ENCODE peak calls at places on chromosomes 5 and 9, in four cellular contexts. One of them, this sample, is unnamed.

GRCh38 chr5:855771-856530 is 5.2 kb upstream of the ZDHHC11 start:
- DNase-seq in astrocyte: peak; percentile 6
- DNase-seq in WERI-Rb-1: no peak
- DNase-seq in IMR-90: no peak
- DNase-seq in this sample: no peak

GRCh38 chr5:40475546-40475945 is 204.2 kb upstream of the PTGER4 start:
- DNase-seq in astrocyte: no peak
- DNase-seq in WERI-Rb-1: no peak
- DNase-seq in IMR-90: peak; percentile 70
- DNase-seq in this sample: no peak

GRCh38 chr9:109640232-109641078 is 139.5 kb upstream of the PALM2AKAP2 start:
- DNase-seq in astrocyte: peak; percentile 39
- DNase-seq in WERI-Rb-1: peak; percentile 30
- DNase-seq in IMR-90: peak; percentile 22
- DNase-seq in this sample: no peak

GRCh38 chr5:74685979-74686631 is 1.1 kb downstream of the HEXB start:
- DNase-seq in astrocyte: peak; percentile 30
- DNase-seq in WERI-Rb-1: no peak
- DNase-seq in IMR-90: peak; percentile 68
- DNase-seq in this sample: no peak

GRCh38 chr5:171606414-171607024 is 179.1 kb upstream of the SMIM23 start:
- DNase-seq in astrocyte: no peak
- DNase-seq in WERI-Rb-1: no peak
- DNase-seq in IMR-90: peak; percentile 10
- DNase-seq in this sample: no peak

GRCh38 chr5:175202461-175203065 is 241.4 kb downstream of the DRD1 start:
- DNase-seq in astrocyte: peak; percentile 79
- DNase-seq in WERI-Rb-1: peak; percentile 51
- DNase-seq in IMR-90: peak; percentile 71
- DNase-seq in this sample: no peak

GRCh38 chr9:137705443-137705863 is 86.6 kb downstream of the EHMT1 start:
- DNase-seq in astrocyte: no peak
- DNase-seq in WERI-Rb-1: no peak
- DNase-seq in IMR-90: no peak
- DNase-seq in this sample: no peak

GRCh38 chr9:131518553-131518952 is 12.5 kb downstream of the UCK1 start:
- DNase-seq in astrocyte: no peak
- DNase-seq in WERI-Rb-1: no peak
- DNase-seq in IMR-90: no peak
- DNase-seq in this sample: no peak

GRCh38 chr5:145345883-145346282 is 489.3 kb downstream of the PRELID2 start:
- DNase-seq in astrocyte: peak; percentile 14
- DNase-seq in WERI-Rb-1: no peak
- DNase-seq in IMR-90: peak; percentile 55
- DNase-seq in this sample: no peak

GRCh38 chr9:117903453-117903852 is 199.2 kb downstream of the TLR4 start:
- DNase-seq in astrocyte: no peak
- DNase-seq in WERI-Rb-1: no peak
- DNase-seq in IMR-90: no peak
- DNase-seq in this sample: no peak

GRCh38 chr5:87541033-87541432 is 128.3 kb upstream of the CCNH start:
- DNase-seq in astrocyte: peak; percentile 87
- DNase-seq in WERI-Rb-1: peak; percentile 31
- DNase-seq in IMR-90: peak; percentile 33
- DNase-seq in this sample: no peak

GRCh38 chr9:95373069-95373681 is 55.7 kb upstream of the FANCC start:
- DNase-seq in astrocyte: no peak
- DNase-seq in WERI-Rb-1: no peak
- DNase-seq in IMR-90: no peak
- DNase-seq in this sample: no peak

GRCh38 chr9:113927277-113927676 is 51.2 kb downstream of the ZNF618 start:
- DNase-seq in astrocyte: no peak
- DNase-seq in WERI-Rb-1: no peak
- DNase-seq in IMR-90: no peak
- DNase-seq in this sample: no peak

GRCh38 chr9:114287763-114288232 is 35.1 kb upstream of the ORM1 start:
- DNase-seq in astrocyte: no peak
- DNase-seq in WERI-Rb-1: no peak
- DNase-seq in IMR-90: no peak
- DNase-seq in this sample: no peak

GRCh38 chr5:176596689-176597416 is 13.1 kb downstream of the GPRIN1 start:
- DNase-seq in astrocyte: no peak
- DNase-seq in WERI-Rb-1: no peak
- DNase-seq in IMR-90: no peak
- DNase-seq in this sample: no peak

GRCh38 chr9:136286987-136287379 is 16.9 kb downstream of the CCDC187 start:
- DNase-seq in astrocyte: no peak
- DNase-seq in WERI-Rb-1: no peak
- DNase-seq in IMR-90: no peak
- DNase-seq in this sample: no peak

GRCh38 chr5:149725296-149725695 is 4.8 kb upstream of the PPARGC1B start:
- DNase-seq in astrocyte: no peak
- DNase-seq in WERI-Rb-1: no peak
- DNase-seq in IMR-90: no peak
- DNase-seq in this sample: no peak

GRCh38 chr5:54180616-54181015 is 129.8 kb downstream of the ARL15 start:
- DNase-seq in astrocyte: peak; percentile 19
- DNase-seq in WERI-Rb-1: no peak
- DNase-seq in IMR-90: no peak
- DNase-seq in this sample: peak; percentile 40

GRCh38 chr9:70121818-70122436 is 78.3 kb downstream of the MAMDC2 start:
- DNase-seq in astrocyte: peak; percentile 82
- DNase-seq in WERI-Rb-1: no peak
- DNase-seq in IMR-90: peak; percentile 65
- DNase-seq in this sample: no peak

GRCh38 chr9:109264865-109265532 is 55.9 kb downstream of the EPB41L4B start:
- DNase-seq in astrocyte: no peak
- DNase-seq in WERI-Rb-1: no peak
- DNase-seq in IMR-90: no peak
- DNase-seq in this sample: no peak

GRCh38 chr9:115359011-115359780 is 241.2 kb upstream of the TNC start:
- DNase-seq in astrocyte: peak; percentile 63
- DNase-seq in WERI-Rb-1: peak; percentile 75
- DNase-seq in IMR-90: no peak
- DNase-seq in this sample: no peak

GRCh38 chr5:57179262-57179960 is 5.6 kb downstream of the GPBP1 start:
- DNase-seq in astrocyte: no peak
- DNase-seq in WERI-Rb-1: no peak
- DNase-seq in IMR-90: no peak
- DNase-seq in this sample: no peak

GRCh38 chr5:88690619-88691560 is 192.1 kb downstream of the MEF2C start:
- DNase-seq in astrocyte: peak; percentile 48
- DNase-seq in WERI-Rb-1: peak; percentile 57
- DNase-seq in IMR-90: peak; percentile 50
- DNase-seq in this sample: no peak

GRCh38 chr9:76704601-76705204 is 59.5 kb upstream of the PCA3 start:
- DNase-seq in astrocyte: peak; percentile 88
- DNase-seq in WERI-Rb-1: no peak
- DNase-seq in IMR-90: peak; percentile 93
- DNase-seq in this sample: peak; percentile 49

GRCh38 chr5:52801329-52801728 is 13.6 kb downstream of the ITGA1 start:
- DNase-seq in astrocyte: peak; percentile 16
- DNase-seq in WERI-Rb-1: no peak
- DNase-seq in IMR-90: peak; percentile 46
- DNase-seq in this sample: no peak

GRCh38 chr9:137449081-137449844 is 8.1 kb upstream of the ENTPD8 start:
- DNase-seq in astrocyte: no peak
- DNase-seq in WERI-Rb-1: no peak
- DNase-seq in IMR-90: no peak
- DNase-seq in this sample: no peak

GRCh38 chr5:133287500-133287899 is 235.7 kb downstream of the HSPA4 start:
- DNase-seq in astrocyte: peak; percentile 18
- DNase-seq in WERI-Rb-1: peak; percentile 75
- DNase-seq in IMR-90: peak; percentile 44
- DNase-seq in this sample: no peak

GRCh38 chr9:125549465-125550215 is 157.4 kb downstream of the MAPKAP1 start:
- DNase-seq in astrocyte: peak; percentile 62
- DNase-seq in WERI-Rb-1: no peak
- DNase-seq in IMR-90: no peak
- DNase-seq in this sample: no peak

GRCh38 chr5:139669681-139670368 is 21.7 kb downstream of the CXXC5 start:
- DNase-seq in astrocyte: no peak
- DNase-seq in WERI-Rb-1: no peak
- DNase-seq in IMR-90: no peak
- DNase-seq in this sample: no peak

GRCh38 chr9:69835412-69836080 is 14.9 kb downstream of the CFAP95 start:
- DNase-seq in astrocyte: no peak
- DNase-seq in WERI-Rb-1: no peak
- DNase-seq in IMR-90: no peak
- DNase-seq in this sample: no peak

GRCh38 chr9:5442400-5443011 is 4.8 kb upstream of the PLGRKT start:
- DNase-seq in astrocyte: peak; percentile 34
- DNase-seq in WERI-Rb-1: peak; percentile 38
- DNase-seq in IMR-90: peak; percentile 66
- DNase-seq in this sample: no peak

GRCh38 chr9:134049236-134049635 is 18.6 kb downstream of the BRD3 start:
- DNase-seq in astrocyte: no peak
- DNase-seq in WERI-Rb-1: no peak
- DNase-seq in IMR-90: no peak
- DNase-seq in this sample: no peak

GRCh38 chr9:93826209-93826608 is 128.9 kb downstream of the BARX1 start:
- DNase-seq in astrocyte: no peak
- DNase-seq in WERI-Rb-1: peak; percentile 7
- DNase-seq in IMR-90: no peak
- DNase-seq in this sample: no peak

GRCh38 chr5:157686841-157687554 is 15.7 kb downstream of the C5orf52 start:
- DNase-seq in astrocyte: no peak
- DNase-seq in WERI-Rb-1: peak; percentile 19
- DNase-seq in IMR-90: no peak
- DNase-seq in this sample: no peak

GRCh38 chr5:157690690-157691433 is 19.5 kb downstream of the C5orf52 start:
- DNase-seq in astrocyte: no peak
- DNase-seq in WERI-Rb-1: no peak
- DNase-seq in IMR-90: no peak
- DNase-seq in this sample: no peak

GRCh38 chr5:157689942-157690689 is 18.8 kb downstream of the C5orf52 start:
- DNase-seq in astrocyte: no peak
- DNase-seq in WERI-Rb-1: no peak
- DNase-seq in IMR-90: no peak
- DNase-seq in this sample: no peak
- TF ChIP-seq CTCF in astrocyte: no peak
- TF ChIP-seq CTCF in WERI-Rb-1: no peak
- TF ChIP-seq CTCF in IMR-90: no peak
- TF ChIP-seq CTCF in this sample: peak; percentile 31

GRCh38 chr9:13705913-13706312 is 426.4 kb upstream of the MPDZ start:
- DNase-seq in astrocyte: peak; percentile 63
- DNase-seq in WERI-Rb-1: no peak
- DNase-seq in IMR-90: peak; percentile 25
- DNase-seq in this sample: no peak
- H3K4me3 ChIP-seq in astrocyte: no peak overlapping the region
- H3K4me3 ChIP-seq in WERI-Rb-1: no peak overlapping the region
- H3K4me3 ChIP-seq in IMR-90: no peak overlapping the region
- H3K4me3 ChIP-seq in this sample: no peak overlapping the region

GRCh38 chr9:97668485-97668884 is 28.7 kb downstream of the XPA start:
- DNase-seq in astrocyte: no peak
- DNase-seq in WERI-Rb-1: no peak
- DNase-seq in IMR-90: no peak
- DNase-seq in this sample: no peak

GRCh38 chr9:97675655-97676054 is 21.5 kb downstream of the XPA start:
- DNase-seq in astrocyte: no peak
- DNase-seq in WERI-Rb-1: no peak
- DNase-seq in IMR-90: no peak
- DNase-seq in this sample: no peak

GRCh38 chr9:97670586-97670985 is 26.6 kb downstream of the XPA start:
- DNase-seq in astrocyte: no peak
- DNase-seq in WERI-Rb-1: no peak
- DNase-seq in IMR-90: no peak
- DNase-seq in this sample: no peak

GRCh38 chr9:97672403-97672802 is 24.7 kb downstream of the XPA start:
- DNase-seq in astrocyte: no peak
- DNase-seq in WERI-Rb-1: no peak
- DNase-seq in IMR-90: no peak
- DNase-seq in this sample: no peak

DNA sequence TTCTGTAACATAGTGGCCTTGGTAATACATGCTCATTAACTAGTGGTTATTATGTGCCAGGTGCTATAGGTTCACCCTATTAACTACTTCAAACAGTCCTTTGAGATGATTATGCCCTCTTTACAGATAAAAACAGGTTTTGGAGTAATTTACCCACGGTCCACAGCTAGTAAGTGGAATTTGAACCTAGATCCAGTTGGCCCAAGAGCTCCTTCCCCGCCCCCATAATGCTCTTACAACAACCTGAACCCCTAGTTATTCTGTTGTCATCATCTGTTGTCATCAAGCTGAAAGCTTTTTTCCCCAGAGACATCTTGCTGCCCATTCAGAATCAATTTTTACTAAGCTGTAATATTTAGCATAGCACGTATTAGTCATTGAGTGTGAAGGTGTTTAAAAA is 23.2 kb downstream of the XPA start:
- DNase-seq in astrocyte: no peak
- DNase-seq in WERI-Rb-1: no peak
- DNase-seq in IMR-90: no peak
- DNase-seq in this sample: no peak
- H3K36me3 ChIP-seq in astrocyte: peaks cover 62% of the 10 kb centered on the region
- H3K36me3 ChIP-seq in WERI-Rb-1: peaks cover 92% of the 10 kb centered on the region
- H3K36me3 ChIP-seq in IMR-90: peaks cover 52% of the 10 kb centered on the region
- H3K36me3 ChIP-seq in this sample: peaks cover 9% of the 10 kb centered on the region

GRCh38 chr5:65663804-65664521 is 39.1 kb downstream of the SHLD3 start:
- DNase-seq in astrocyte: peak; percentile 18
- DNase-seq in WERI-Rb-1: no peak
- DNase-seq in IMR-90: peak; percentile 18
- DNase-seq in this sample: no peak
- TF ChIP-seq CTCF in astrocyte: peak; percentile 57
- TF ChIP-seq CTCF in WERI-Rb-1: peak; percentile 42
- TF ChIP-seq CTCF in IMR-90: peak; percentile 39
- TF ChIP-seq CTCF in this sample: peak; percentile 45

GRCh38 chr9:101893661-101894646 is 155.5 kb upstream of the GRIN3A start:
- DNase-seq in astrocyte: no peak
- DNase-seq in WERI-Rb-1: no peak
- DNase-seq in IMR-90: no peak
- DNase-seq in this sample: no peak
- H3K4me3 ChIP-seq in astrocyte: no peak overlapping the region
- H3K4me3 ChIP-seq in WERI-Rb-1: no peak overlapping the region
- H3K4me3 ChIP-seq in IMR-90: no peak overlapping the region
- H3K4me3 ChIP-seq in this sample: no peak overlapping the region

GRCh38 chr9:120545691-120546565 is 34.0 kb downstream of the CDK5RAP2 start:
- DNase-seq in astrocyte: no peak
- DNase-seq in WERI-Rb-1: no peak
- DNase-seq in IMR-90: no peak
- DNase-seq in this sample: peak; percentile 56

GRCh38 chr9:120541921-120542320 is 38.0 kb downstream of the CDK5RAP2 start:
- DNase-seq in astrocyte: no peak
- DNase-seq in WERI-Rb-1: no peak
- DNase-seq in IMR-90: no peak
- DNase-seq in this sample: no peak

GRCh38 chr9:120539951-120540350 is 40.0 kb downstream of the CDK5RAP2 start:
- DNase-seq in astrocyte: no peak
- DNase-seq in WERI-Rb-1: no peak
- DNase-seq in IMR-90: no peak
- DNase-seq in this sample: no peak

GRCh38 chr9:120544441-120544840 is 35.5 kb downstream of the CDK5RAP2 start:
- DNase-seq in astrocyte: no peak
- DNase-seq in WERI-Rb-1: no peak
- DNase-seq in IMR-90: no peak
- DNase-seq in this sample: no peak

GRCh38 chr9:120542701-120543490 is 37.1 kb downstream of the CDK5RAP2 start:
- DNase-seq in astrocyte: no peak
- DNase-seq in WERI-Rb-1: no peak
- DNase-seq in IMR-90: peak; percentile 13
- DNase-seq in this sample: no peak
- H3K36me3 ChIP-seq in astrocyte: peaks cover 24% of the 10 kb centered on the region
- H3K36me3 ChIP-seq in WERI-Rb-1: peaks cover 78% of the 10 kb centered on the region
- H3K36me3 ChIP-seq in IMR-90: peaks cover 18% of the 10 kb centered on the region
- H3K36me3 ChIP-seq in this sample: peaks cover 6% of the 10 kb centered on the region

GRCh38 chr5:89954901-89955300 is 454.7 kb downstream of the CETN3 start:
- DNase-seq in astrocyte: no peak
- DNase-seq in WERI-Rb-1: peak; percentile 16
- DNase-seq in IMR-90: no peak
- DNase-seq in this sample: no peak
- TF ChIP-seq CTCF in astrocyte: no peak
- TF ChIP-seq CTCF in WERI-Rb-1: no peak
- TF ChIP-seq CTCF in IMR-90: no peak
- TF ChIP-seq CTCF in this sample: no peak

This sample was measured in BJ.